ENCODE peak calls at places on chromosome X, in four cellular contexts. V is HepG2, B is K562, Z is GM12878. N is an unnamed sample.

GRCh38 chrX:46788902-46789301 is 30.0 kb upstream of the SLC9A7 start:
- DNase-seq in V (no peak), Z (no peak), B (no peak), N (no peak)

GRCh38 chrX:133921764-133922389 is 63.5 kb downstream of the GPC3 start:
- DNase-seq in Z (no peak), B (peak), V (peak), N (peak)

GRCh38 chrX:132393992-132394391 is 94.8 kb downstream of the MBNL3 start:
- DNase-seq in V (no peak), Z (no peak), B (no peak), N (no peak)

GRCh38 chrX:104863466-104863865 is 297.5 kb downstream of the IL1RAPL2 start:
- DNase-seq in Z (no peak), B (no peak), V (no peak), N (no peak)

GRCh38 chrX:82589410-82589809 is 918.7 kb upstream of the POU3F4 start:
- DNase-seq in V (no peak), Z (no peak), B (no peak), N (no peak)

GRCh38 chrX:139931646-139932076 is 1.2 kb downstream of the ATP11C start:
- DNase-seq in V (no peak), B (peak), Z (no peak), N (no peak)

GRCh38 chrX:77953708-77954107 is 15.7 kb downstream of the PGAM4 start:
- DNase-seq in V (no peak), Z (no peak), B (no peak), N (no peak)

GRCh38 chrX:3501833-3502535 is 155.5 kb upstream of the MXRA5 start:
- DNase-seq in V (no peak), B (no peak), Z (no peak), N (no peak)

GRCh38 chrX:13569479-13570244 is at the start of gene EGFL6:
- DNase-seq in B (no peak), V (no peak), Z (no peak), N (no peak)

GRCh38 chrX:131841496-131842410 is 181.3 kb upstream of the STK26 start:
- DNase-seq in Z (no peak), V (peak), B (peak), N (peak)

GRCh38 chrX:10098235-10098819 is 58.4 kb upstream of the CLCN4 start:
- DNase-seq in V (no peak), Z (peak), B (no peak), N (no peak)

GRCh38 chrX:122220644-122221373 is 963.3 kb upstream of the GRIA3 start:
- DNase-seq in V (no peak), B (no peak), Z (no peak), N (no peak)

GRCh38 chrX:110421499-110422455 is 63.1 kb downstream of the RTL9 start:
- DNase-seq in B (no peak), V (no peak), Z (no peak), N (no peak)

DNA sequence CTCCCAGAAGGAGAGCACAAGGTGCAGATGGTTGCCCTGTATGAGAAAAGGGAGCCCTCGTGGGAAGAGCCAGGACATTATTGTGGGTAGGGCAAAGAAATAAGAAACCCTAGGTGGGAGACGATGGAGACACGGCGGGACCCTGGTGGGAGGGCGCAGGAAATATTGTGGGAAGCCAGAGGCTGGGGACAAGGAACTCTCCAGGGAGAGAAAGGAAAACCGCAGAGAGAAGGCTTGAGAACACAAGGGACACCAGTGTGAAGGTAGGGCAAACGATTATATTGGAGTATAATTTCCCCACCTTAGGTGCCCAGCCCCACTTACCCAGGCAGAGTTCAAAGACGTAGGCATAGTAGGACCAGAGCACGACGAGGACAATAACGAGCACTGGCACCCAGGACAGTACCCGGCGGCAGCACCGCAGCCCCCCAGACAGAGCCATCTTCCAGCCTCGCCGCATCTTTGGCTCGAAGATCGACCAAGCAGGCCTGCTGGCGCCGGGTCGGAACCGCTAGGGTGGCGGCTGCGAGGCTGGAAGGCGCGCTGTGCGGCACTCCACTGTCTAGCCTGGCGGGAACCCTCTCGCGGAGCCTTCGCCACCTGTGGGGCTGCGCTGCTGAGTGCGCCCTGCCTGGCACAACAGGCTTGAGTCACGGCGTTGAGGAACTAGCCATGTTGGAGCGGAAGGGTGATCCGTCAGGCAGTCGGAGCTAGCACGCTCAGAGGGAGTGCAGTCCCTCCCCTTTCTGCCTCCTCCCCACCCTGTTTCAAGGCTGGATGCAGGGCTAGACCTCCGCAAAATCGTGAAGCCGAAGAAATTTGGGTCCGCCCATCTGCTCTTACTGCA is at the start of gene ZDHHC15:
- DNase-seq in Z (peak), B (no peak), V (no peak), N (peak)
- TF ChIP-seq TARDBP in Z (no peak), B (no peak), V (no peak), N (no peak)

DNA sequence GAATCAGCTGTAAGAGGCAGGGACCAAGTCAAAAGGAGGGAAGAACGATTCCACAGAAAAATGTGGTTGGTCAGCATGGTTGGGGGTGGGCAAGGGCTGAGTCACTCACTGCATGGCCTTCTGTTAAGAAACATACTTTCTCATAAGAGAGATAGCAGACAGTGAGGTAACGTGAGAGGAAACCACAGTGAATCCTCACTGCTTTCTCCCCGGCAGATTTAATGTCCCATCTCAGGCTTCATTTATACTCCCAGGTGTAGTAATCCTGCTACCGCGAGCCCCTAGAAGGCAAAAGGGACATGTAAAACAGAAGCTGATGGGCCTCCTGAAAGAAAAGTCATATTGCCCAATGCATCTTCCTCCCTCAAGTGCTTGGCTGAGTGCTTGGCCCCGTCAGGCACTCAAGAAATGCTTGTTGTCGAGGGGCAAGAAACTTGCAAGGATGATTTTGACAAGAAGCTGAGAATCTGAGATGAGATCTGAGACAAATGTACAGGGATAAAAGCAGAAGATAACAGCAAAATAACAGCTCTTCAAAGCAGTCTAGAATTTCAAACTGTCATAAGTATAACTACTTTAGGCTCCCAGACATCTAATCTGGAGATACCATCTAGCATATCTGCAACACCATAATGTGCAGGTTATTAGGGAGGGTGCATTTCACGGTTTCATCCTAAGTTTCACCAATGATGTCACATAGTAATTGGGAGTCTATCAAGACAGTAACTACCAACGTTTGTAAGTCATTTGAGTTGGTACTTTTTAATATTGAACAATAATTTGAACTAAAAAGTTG is 40.2 kb downstream of the SH3KBP1 start:
- DNase-seq in B (peak), Z (no peak), V (no peak), N (no peak)
- TF ChIP-seq BHLHE40 in B (peak), Z (peak), V (no peak), N (no peak)

DNA sequence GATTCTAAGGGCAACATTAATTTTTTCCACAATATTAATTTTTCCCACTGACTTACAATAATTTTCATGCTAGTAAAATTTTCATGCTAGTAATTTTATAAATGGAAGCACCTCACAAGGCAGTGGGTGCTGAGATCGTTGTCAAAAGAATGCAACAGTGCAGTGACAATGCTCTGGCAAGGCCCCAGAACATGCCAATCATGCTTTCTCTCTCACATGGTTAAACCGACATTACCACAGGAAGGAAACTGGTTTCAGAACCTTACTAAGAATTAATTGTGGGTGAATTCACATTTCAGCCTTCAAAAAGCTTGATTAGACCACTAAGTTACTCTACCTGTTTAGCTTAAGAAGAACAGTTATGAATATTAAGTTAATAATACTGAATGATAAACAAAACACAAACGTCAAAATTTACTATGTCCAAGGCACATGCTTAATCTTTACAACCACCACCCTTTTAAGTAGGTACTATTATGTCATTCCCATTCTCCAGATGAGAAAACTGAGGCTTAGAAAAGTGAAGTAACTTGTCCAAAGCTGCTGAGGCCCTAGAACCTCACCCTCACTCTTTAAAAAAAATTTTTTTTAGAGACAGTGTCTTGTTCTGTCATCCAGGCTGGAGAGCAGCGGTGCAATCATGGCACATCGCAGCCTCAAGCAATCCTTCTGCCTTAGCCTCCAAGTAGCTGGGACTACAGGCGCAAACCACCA is 10.0 kb upstream of the OPHN1 start:
- DNase-seq in V (peak), B (no peak), Z (peak), N (no peak)
- TF ChIP-seq TARDBP in V (no peak), B (no peak), Z (no peak), N (no peak)

GRCh38 chrX:129876734-129877395 is 29.1 kb upstream of the UTP14A start:
- DNase-seq in V (peak), Z (no peak), B (no peak), N (no peak)
- TF ChIP-seq BHLHE40 in V (no peak), Z (no peak), B (no peak), N (no peak)

DNA sequence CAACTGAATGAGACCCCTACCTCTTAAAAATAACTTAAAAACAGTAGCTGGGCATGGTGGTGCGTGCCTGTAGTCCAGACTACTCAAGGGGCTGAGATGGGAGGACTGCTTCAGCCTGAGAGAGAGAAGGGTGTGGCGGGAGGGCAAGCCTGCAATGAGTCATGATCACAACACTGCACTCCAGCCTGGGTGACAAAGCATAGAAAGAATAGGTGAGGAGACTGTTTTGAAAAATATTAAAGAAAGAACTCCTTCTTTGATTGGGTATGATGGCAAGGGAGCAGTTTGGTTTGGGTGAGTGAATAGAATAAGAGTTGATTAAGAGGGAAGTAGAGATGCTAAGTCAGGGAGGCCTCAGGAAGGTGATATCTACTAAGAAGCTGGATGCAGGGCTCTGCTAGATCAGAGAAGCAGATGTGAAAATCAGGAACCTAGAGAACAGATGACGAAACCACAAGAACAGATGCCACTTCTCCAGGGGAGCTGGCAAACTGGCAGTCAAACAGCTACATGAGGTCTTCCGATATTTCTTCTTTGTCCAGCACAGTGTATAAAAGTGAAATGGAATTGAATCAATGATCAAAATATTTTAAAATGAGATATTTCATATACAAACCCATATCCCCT is 318.6 kb downstream of the OPHN1 start:
- DNase-seq in B (no peak), Z (no peak), V (no peak), N (no peak)
- TF ChIP-seq TARDBP in B (no peak), Z (no peak), V (no peak), N (no peak)

GRCh38 chrX:108122748-108123147 is 31.2 kb downstream of the ATG4A start:
- DNase-seq in B (no peak), Z (no peak), V (no peak), N (no peak)
- TF ChIP-seq BHLHE40 in B (no peak), Z (no peak), V (no peak), N (no peak)

N was measured in HEK293T.